ENCODE peak calls at places on chromosome 19, in seven cellular contexts. H is CD8-positive, alpha-beta T cell; B is suprapubic skin; Q is mesothelial cell of epicardium; A is GM19239; W is RWPE1; S is hypothalamus. Y is an unnamed sample.

GRCh38 chr19:18735324-18735723 is 51.8 kb downstream of the CRTC1 start:
- DNase-seq in H (no peak), B (no peak), Q (no peak), A (no peak), W (no peak), S (no peak), Y (no peak)

GRCh38 chr19:55172741-55173140 is 6.3 kb upstream of the DNAAF3 start:
- DNase-seq in H (no peak), B (no peak), Q (no peak), A (no peak), W (peak; percentile 44), S (no peak), Y (no peak)

GRCh38 chr19:50870417-50871089 is 2.7 kb upstream of the KLK2 start:
- DNase-seq in H (no peak), B (no peak), Q (no peak), A (no peak), W (no peak), S (no peak), Y (no peak)

GRCh38 chr19:50039968-50040367 is 14.2 kb downstream of the ZNF473 start:
- DNase-seq in H (no peak), B (no peak), Q (no peak), A (no peak), W (no peak), S (no peak), Y (no peak)

GRCh38 chr19:1624458-1624857 is 19.2 kb upstream of the UQCR11 start:
- DNase-seq in H (peak; percentile 68), B (no peak), Q (no peak), A (peak; percentile 77), W (no peak), S (peak; percentile 11), Y (peak; percentile 14)

GRCh38 chr19:11088508-11089253 is 582 bp upstream of the LDLR start:
- DNase-seq in H (no peak), B (peak; percentile 71), Q (no peak), A (no peak), W (no peak), S (peak; percentile 61), Y (no peak)

GRCh38 chr19:1373534-1374249 is 10.0 kb upstream of the NDUFS7 start:
- DNase-seq in H (no peak), B (peak; percentile 59), Q (no peak), A (no peak), W (no peak), S (peak; percentile 59), Y (no peak)

GRCh38 chr19:44912854-44913253 is 1.6 kb upstream of the APOC1 start:
- DNase-seq in H (no peak), B (no peak), Q (no peak), A (no peak), W (no peak), S (peak; percentile 88), Y (peak; percentile 81)

GRCh38 chr19:6343462-6343861 is 10.1 kb upstream of the ACER1 start:
- DNase-seq in H (no peak), B (no peak), Q (no peak), A (no peak), W (no peak), S (no peak), Y (no peak)

GRCh38 chr19:15464394-15465385 is at the start of gene RASAL3:
- DNase-seq in H (peak; percentile 74), B (no peak), Q (no peak), A (no peak), W (no peak), S (no peak), Y (no peak)

GRCh38 chr19:17671906-17672305 is 16.2 kb downstream of the UNC13A start:
- DNase-seq in H (no peak), B (no peak), Q (no peak), A (no peak), W (peak; percentile 68), S (no peak), Y (no peak)

GRCh38 chr19:50020481-50020880 is 4.7 kb downstream of the VRK3 start:
- DNase-seq in H (no peak), B (no peak), Q (no peak), A (no peak), W (no peak), S (no peak), Y (no peak)

GRCh38 chr19:2168619-2169424 is 5.1 kb downstream of the DOT1L start:
- DNase-seq in H (peak; percentile 35), B (peak; percentile 98), Q (no peak), A (no peak), W (peak; percentile 93), S (peak; percentile 89), Y (peak; percentile 86)

GRCh38 chr19:29275266-29275665 is 62.3 kb upstream of the UQCRFS1 start:
- DNase-seq in H (no peak), B (no peak), Q (no peak), A (no peak), W (no peak), S (no peak), Y (no peak)

GRCh38 chr19:16654151-16654550 is 5.8 kb downstream of the SMIM7 start:
- DNase-seq in H (no peak), B (no peak), Q (no peak), A (no peak), W (peak; percentile 48), S (no peak), Y (no peak)

GRCh38 chr19:31658993-31659896 is 310.0 kb upstream of the TSHZ3 start:
- DNase-seq in H (no peak), B (no peak), Q (no peak), A (no peak), W (no peak), S (no peak), Y (no peak)

GRCh38 chr19:18349524-18350128 is 9.2 kb downstream of the PGPEP1 start:
- DNase-seq in H (peak; percentile 15), B (no peak), Q (no peak), A (peak; percentile 51), W (peak; percentile 76), S (no peak), Y (no peak)

GRCh38 chr19:3401004-3401768 is 34.8 kb downstream of the NFIC start:
- DNase-seq in H (no peak), B (no peak), Q (no peak), A (no peak), W (no peak), S (no peak), Y (no peak)

GRCh38 chr19:7196721-7197168 is 97.5 kb downstream of the INSR start:
- DNase-seq in H (no peak), B (no peak), Q (no peak), A (no peak), W (no peak), S (no peak), Y (no peak)

GRCh38 chr19:48608798-48609263 is 2.3 kb downstream of the SPACA4 start:
- DNase-seq in H (peak; percentile 51), B (no peak), Q (no peak), A (peak; percentile 86), W (peak; percentile 51), S (peak; percentile 29), Y (no peak)

GRCh38 chr19:33654840-33655508 is 33.2 kb downstream of the CHST8 start:
- DNase-seq in H (no peak), B (peak; percentile 4), Q (no peak), A (no peak), W (no peak), S (no peak), Y (no peak)

GRCh38 chr19:46416077-46416709 is 2.8 kb upstream of the CCDC8 start:
- DNase-seq in H (peak; percentile 48), B (peak; percentile 77), Q (peak; percentile 95), A (peak; percentile 38), W (peak; percentile 65), S (peak; percentile 83), Y (peak; percentile 85)

GRCh38 chr19:8441725-8442544 is 2.8 kb upstream of the HNRNPM start:
- DNase-seq in H (no peak), B (peak; percentile 35), Q (no peak), A (no peak), W (no peak), S (no peak), Y (no peak)

GRCh38 chr19:8251025-8251472 is 41.9 kb downstream of the CERS4 start:
- DNase-seq in H (no peak), B (peak; percentile 81), Q (no peak), A (no peak), W (no peak), S (peak; percentile 72), Y (peak; percentile 41)

GRCh38 chr19:15396436-15396835 is 16.8 kb upstream of the AKAP8 start:
- DNase-seq in H (no peak), B (no peak), Q (no peak), A (no peak), W (no peak), S (no peak), Y (no peak)

GRCh38 chr19:8361921-8362793 is 1.8 kb upstream of the ANGPTL4 start:
- DNase-seq in H (no peak), B (peak; percentile 97), Q (peak; percentile 28), A (no peak), W (peak; percentile 94), S (peak; percentile 80), Y (peak; percentile 53)

GRCh38 chr19:3183721-3184641 is 1.7 kb upstream of the NCLN start:
- DNase-seq in H (no peak), B (no peak), Q (no peak), A (no peak), W (no peak), S (no peak), Y (no peak)

GRCh38 chr19:16801599-16801998 is 27.6 kb upstream of the SIN3B start:
- DNase-seq in H (no peak), B (no peak), Q (no peak), A (no peak), W (no peak), S (no peak), Y (no peak)